ENCODE peak calls at places on chromosomes 12 and 14, in four cellular contexts. N is BE2C, B is foreskin fibroblast, E is psoas muscle. A is an unnamed sample.

GRCh38 chr12:4816776-4817530 is 92.8 kb upstream of the KCNA1 start:
- DNase-seq in N (no peak), B (no peak), E (no peak), A (no peak)

GRCh38 chr14:92325835-92326234 is 2.9 kb downstream of the SLC24A4 start:
- DNase-seq in N (no peak), B (peak), E (no peak), A (no peak)

GRCh38 chr14:42429401-42429800 is 822.7 kb downstream of the LRFN5 start:
- DNase-seq in N (no peak), B (no peak), E (no peak), A (no peak)

GRCh38 chr14:54902521-54903420 is at the start of gene GCH1:
- DNase-seq in N (peak), B (peak), E (peak), A (peak)

GRCh38 chr12:24838531-24838950 is 110.4 kb downstream of the BCAT1 start:
- DNase-seq in N (no peak), B (peak), E (peak), A (no peak)

GRCh38 chr14:93811020-93811419 is 22.7 kb upstream of the PRIMA1 start:
- DNase-seq in N (no peak), B (no peak), E (no peak), A (no peak)

GRCh38 chr14:70018713-70019201 is 139.5 kb downstream of the SMOC1 start:
- DNase-seq in N (no peak), B (no peak), E (peak), A (no peak)

GRCh38 chr12:4012073-4012472 is 138.9 kb upstream of the PARP11 start:
- DNase-seq in N (no peak), B (no peak), E (no peak), A (no peak)

GRCh38 chr12:100576311-100577036 is 3.0 kb downstream of the GAS2L3 start:
- DNase-seq in N (no peak), B (peak), E (no peak), A (no peak)

GRCh38 chr12:127381043-127381668 is 885.8 kb upstream of the TMEM132C start:
- DNase-seq in N (peak), B (no peak), E (peak), A (no peak)

GRCh38 chr14:24858052-24858451 is 191.9 kb downstream of the STXBP6 start:
- DNase-seq in N (no peak), B (no peak), E (no peak), A (no peak)

GRCh38 chr12:89236748-89237428 is 115.4 kb downstream of the DUSP6 start:
- DNase-seq in N (no peak), B (peak), E (no peak), A (no peak)

GRCh38 chr14:71932229-71932951 is at the start of gene RGS6:
- DNase-seq in N (peak), B (peak), E (peak), A (peak)

GRCh38 chr12:44294649-44295048 is 458.8 kb downstream of the TMEM117 start:
- DNase-seq in N (no peak), B (no peak), E (no peak), A (no peak)

GRCh38 chr12:55847603-55848329 is 5.0 kb upstream of the MMP19 start:
- DNase-seq in N (peak), B (peak), E (peak), A (no peak)

GRCh38 chr14:64709126-64709525 is 4.9 kb downstream of the PLEKHG3 start:
- DNase-seq in N (peak), B (no peak), E (no peak), A (no peak)

GRCh38 chr12:11805680-11806079 is 156.2 kb downstream of the ETV6 start:
- DNase-seq in N (no peak), B (no peak), E (no peak), A (no peak)

GRCh38 chr12:11807453-11807852 is 158.0 kb downstream of the ETV6 start:
- DNase-seq in N (no peak), B (no peak), E (no peak), A (no peak)

GRCh38 chr12:11804130-11804529 is 154.7 kb downstream of the ETV6 start:
- DNase-seq in N (no peak), B (no peak), E (no peak), A (no peak)

GRCh38 chr12:11801643-11802042 is 152.2 kb downstream of the ETV6 start:
- DNase-seq in N (no peak), B (no peak), E (no peak), A (no peak)

DNA sequence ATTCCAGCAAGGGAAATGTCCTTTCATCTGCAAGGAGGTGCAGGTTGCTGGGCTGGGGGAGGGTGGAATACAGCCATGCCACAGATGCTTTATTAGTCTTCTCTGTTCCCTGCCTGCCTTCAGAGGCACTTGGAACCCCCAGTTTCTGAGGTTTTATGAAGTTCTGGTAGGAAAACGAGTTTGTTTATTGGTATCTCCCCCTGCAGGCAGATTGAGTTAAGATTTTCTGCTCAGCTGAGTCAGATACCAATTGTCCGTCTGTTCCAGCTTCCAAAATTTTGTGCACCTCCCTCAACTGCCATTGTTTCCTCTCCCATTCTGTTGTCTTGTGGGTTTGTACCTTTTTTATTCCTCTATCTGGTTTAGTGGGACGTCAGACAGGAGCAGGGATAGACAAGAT is 155.6 kb downstream of the ETV6 start:
- DNase-seq in N (no peak), B (no peak), E (no peak), A (no peak)
- TF ChIP-seq CTCF in N (peak), B (no peak), E (no peak), A (peak)

DNA sequence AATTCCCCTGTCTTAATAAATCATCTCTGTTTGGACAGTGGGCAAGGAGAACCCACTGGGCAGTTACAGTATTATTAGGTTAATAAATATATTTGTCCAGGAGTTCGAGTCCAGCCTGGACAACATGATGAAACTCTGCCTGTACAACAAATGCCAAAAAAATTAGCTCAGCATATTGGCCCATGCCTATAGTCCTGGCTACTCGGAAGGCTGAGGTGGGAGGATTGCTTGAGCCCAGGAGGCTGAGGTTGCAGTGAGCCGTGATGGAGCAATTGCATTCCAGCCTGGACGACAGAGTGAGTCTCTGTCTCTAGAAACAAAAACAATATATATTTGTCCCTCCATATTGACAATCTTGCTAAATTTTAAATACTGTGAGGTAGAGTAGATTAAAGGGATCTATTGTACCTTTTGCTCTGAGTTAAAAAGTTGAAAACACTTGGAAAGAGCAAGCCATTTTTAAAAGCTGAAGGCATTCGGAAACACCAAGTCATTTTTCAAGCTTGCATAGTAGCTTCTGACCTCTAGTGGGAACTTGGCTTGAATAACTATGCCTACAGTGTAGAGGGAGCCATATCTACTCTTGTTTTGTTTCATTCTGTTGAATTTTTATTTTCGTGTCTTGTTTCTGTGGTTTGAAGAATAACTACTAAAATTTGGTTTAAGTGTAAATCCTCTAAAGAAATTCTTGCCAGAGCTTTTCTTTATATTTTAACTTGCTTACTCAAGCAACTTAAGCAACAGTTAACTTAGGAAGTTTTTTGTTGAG is 14.6 kb upstream of the EEA1 start:
- DNase-seq in N (no peak), B (no peak), E (no peak), A (no peak)
- TF ChIP-seq CTCF in N (no peak), B (no peak), E (peak), A (no peak)

GRCh38 chr12:57993030-57993429 is 51.7 kb downstream of the ATP23 start:
- DNase-seq in N (no peak), B (no peak), E (no peak), A (no peak)
- TF ChIP-seq CTCF in N (peak), B (peak), E (no peak), A (no peak)

DNA sequence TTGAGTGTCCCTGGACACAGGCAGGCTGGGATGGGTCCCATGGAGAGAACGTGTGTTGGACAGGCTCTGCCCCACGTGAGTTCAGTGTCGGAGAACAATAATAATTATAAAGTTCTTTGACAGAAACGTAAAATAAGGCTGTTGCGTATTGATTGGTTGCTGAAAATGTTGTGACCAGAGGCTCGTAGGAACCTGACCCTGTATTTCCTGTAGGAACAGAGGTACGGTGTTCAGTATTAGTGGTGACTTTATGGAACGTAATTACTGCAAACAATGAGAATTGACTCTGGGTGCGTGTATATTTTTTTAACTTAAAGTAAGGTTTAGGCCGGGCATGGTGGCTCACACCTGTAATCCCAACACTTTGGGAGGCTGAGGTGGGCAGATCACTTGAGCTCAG is 7.8 kb downstream of the MTA1 start:
- DNase-seq in N (no peak), B (no peak), E (no peak), A (no peak)
- TF ChIP-seq CTCF in N (no peak), B (no peak), E (no peak), A (no peak)

GRCh38 chr12:122538496-122538895 is 11.4 kb downstream of the KNTC1 start:
- DNase-seq in N (no peak), B (no peak), E (no peak), A (no peak)

GRCh38 chr12:122537021-122537420 is 10.0 kb downstream of the KNTC1 start:
- DNase-seq in N (no peak), B (no peak), E (no peak), A (no peak)

GRCh38 chr12:122528582-122528981 is 1.5 kb downstream of the KNTC1 start:
- DNase-seq in N (no peak), B (no peak), E (no peak), A (no peak)

GRCh38 chr12:122528992-122529391 is 1.9 kb downstream of the KNTC1 start:
- DNase-seq in N (no peak), B (no peak), E (no peak), A (no peak)

DNA sequence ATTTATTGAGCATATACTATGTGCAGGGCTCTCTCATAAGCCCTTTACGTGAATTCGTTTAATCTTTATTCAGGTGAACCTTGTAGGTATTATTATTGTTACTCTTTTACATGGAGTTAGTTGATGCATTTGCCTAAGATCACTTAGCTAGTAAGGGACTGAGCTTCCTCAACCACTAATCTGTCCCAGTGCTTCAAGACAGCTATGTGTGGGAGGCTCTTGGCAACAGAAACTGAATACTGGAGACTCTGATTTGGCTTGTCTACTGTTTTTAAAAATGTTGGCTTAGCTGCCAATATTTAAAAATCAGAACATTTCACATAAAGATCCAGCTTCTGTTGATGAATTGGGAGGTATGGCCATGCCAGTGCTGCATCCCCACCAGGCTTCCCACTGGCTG is 6.8 kb downstream of the KNTC1 start:
- DNase-seq in N (no peak), B (no peak), E (no peak), A (no peak)
- TF ChIP-seq CTCF in N (no peak), B (no peak), E (no peak), A (no peak)

GRCh38 chr12:979355-979754 is 11.7 kb upstream of the ERC1 start:
- DNase-seq in N (peak), B (no peak), E (no peak), A (no peak)

GRCh38 chr12:974281-974862 is 16.7 kb upstream of the ERC1 start:
- DNase-seq in N (no peak), B (no peak), E (no peak), A (no peak)

GRCh38 chr12:976644-977043 is 14.4 kb upstream of the ERC1 start:
- DNase-seq in N (no peak), B (no peak), E (no peak), A (no peak)

GRCh38 chr12:981176-981828 is 9.7 kb upstream of the ERC1 start:
- DNase-seq in N (no peak), B (no peak), E (no peak), A (no peak)

DNA sequence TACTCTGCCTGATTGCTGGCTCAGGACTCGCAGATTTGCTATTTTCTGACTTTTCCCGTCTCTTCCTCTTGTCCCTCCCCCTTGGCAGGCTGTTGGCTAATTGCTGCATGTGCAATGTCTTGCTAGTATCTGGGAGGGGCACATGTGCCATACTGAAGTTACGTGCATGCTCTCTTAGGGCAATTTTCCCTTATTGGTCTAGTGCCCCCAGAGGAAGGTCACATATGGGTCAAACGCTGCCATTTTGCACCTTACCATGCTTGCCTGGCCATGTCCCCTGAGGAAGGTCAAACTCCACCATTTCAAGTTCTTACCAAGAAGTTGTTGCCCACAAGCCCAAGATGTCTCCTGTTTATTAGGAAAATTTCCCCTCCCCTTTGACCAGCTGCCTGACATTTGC is 13.9 kb upstream of the ERC1 start:
- DNase-seq in N (no peak), B (no peak), E (no peak), A (no peak)
- TF ChIP-seq CTCF in N (peak), B (no peak), E (no peak), A (no peak)

DNA sequence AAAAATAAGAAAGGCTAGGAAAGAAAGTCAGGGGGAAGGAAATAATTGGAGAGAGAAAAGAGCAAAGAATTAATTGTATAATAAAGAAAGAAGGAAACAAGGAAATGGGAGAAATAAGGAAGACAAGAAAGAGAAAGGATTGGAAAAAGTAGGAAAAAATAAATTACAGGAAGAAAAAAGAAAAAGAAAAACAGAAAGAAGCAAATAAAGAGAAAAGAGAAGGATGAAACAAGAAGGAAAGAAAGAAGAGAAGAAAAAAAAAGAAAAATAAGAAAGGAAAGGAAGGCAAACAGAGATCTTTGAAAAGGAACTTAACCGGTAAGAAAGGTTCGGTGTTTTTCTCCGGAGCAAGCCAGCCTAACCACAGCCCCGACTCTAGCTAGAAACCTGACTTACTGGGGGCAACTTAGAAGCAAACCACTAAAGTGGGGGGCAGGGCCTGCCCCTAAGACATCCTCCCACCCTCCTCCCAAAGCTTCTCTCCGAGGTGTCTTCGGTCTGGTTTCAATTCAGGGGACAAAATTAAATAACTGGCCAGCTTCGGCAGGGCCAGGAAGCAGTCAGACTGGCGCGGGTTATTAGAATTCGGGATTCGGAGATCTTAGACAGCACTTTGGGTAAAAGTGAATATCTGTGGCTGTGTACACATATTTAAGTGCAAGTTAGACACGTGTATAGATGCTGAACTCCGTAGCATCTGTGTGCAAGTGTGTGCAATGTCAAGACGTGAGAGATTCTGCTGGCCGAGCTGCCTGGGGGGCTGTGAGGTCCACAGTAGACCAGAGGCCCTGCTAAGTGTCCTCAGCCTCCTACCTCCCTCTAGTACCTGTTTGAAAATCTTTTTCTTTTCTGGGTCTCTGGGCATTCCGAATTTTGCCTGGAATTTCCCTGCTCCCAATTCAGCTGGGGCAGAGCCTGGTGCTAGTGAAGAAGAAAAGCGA is 4.2 kb upstream of the HOXC10 start:
- DNase-seq in N (no peak), B (no peak), E (no peak), A (no peak)
- TF ChIP-seq CTCF in N (no peak), B (no peak), E (no peak), A (no peak)

A was measured in mesothelial cell of epicardium.